ENCODE peak calls at places on chromosomes 5 and 9, in six cellular contexts. K is kidney, N is dorsolateral prefrontal cortex, S is uterus, Q is neuronal stem cell, D is breast epithelium. H is an unnamed sample.

GRCh38 chr9:136969150-136969549 is 8.2 kb upstream of the PTGDS start:
- DNase-seq in K (no peak), N (no peak), S (no peak), Q (no peak), D (no peak), H (no peak)

GRCh38 chr5:67530609-67531255 is 334.1 kb upstream of the CD180 start:
- DNase-seq in K (no peak), N (no peak), S (no peak), Q (no peak), D (no peak), H (no peak)

GRCh38 chr5:100900796-100901731 is 2.0 kb downstream of the ST8SIA4 start:
- DNase-seq in K (peak; percentile 92), N (no peak), S (peak; percentile 26), Q (peak; percentile 56), D (peak; percentile 53), H (peak; percentile 79)

GRCh38 chr9:16704096-16704488 is 166.4 kb downstream of the BNC2 start:
- DNase-seq in K (no peak), N (no peak), S (no peak), Q (no peak), D (no peak), H (no peak)

GRCh38 chr9:29685531-29685930 is 2112.2 kb upstream of the C9orf72 start:
- DNase-seq in K (no peak), N (no peak), S (no peak), Q (no peak), D (no peak), H (no peak)

GRCh38 chr5:31413030-31413812 is 118.7 kb downstream of the DROSHA start:
- DNase-seq in K (no peak), N (no peak), S (no peak), Q (no peak), D (no peak), H (no peak)

GRCh38 chr9:128705051-128705965 is 3.0 kb downstream of the PKN3 start:
- DNase-seq in K (peak; percentile 66), N (peak; percentile 41), S (no peak), Q (no peak), D (no peak), H (peak; percentile 50)

GRCh38 chr9:71663931-71664459 is 104.3 kb downstream of the CEMIP2 start:
- DNase-seq in K (no peak), N (no peak), S (no peak), Q (peak; percentile 9), D (no peak), H (no peak)

GRCh38 chr5:84724683-84725082 is 340.0 kb upstream of the EDIL3 start:
- DNase-seq in K (no peak), N (no peak), S (no peak), Q (no peak), D (no peak), H (no peak)

GRCh38 chr5:139268364-139269202 is 25.0 kb upstream of the MATR3 start:
- DNase-seq in K (no peak), N (peak; percentile 53), S (no peak), Q (no peak), D (no peak), H (no peak)

GRCh38 chr9:79134654-79135053 is 437.1 kb upstream of the TLE4 start:
- DNase-seq in K (no peak), N (no peak), S (no peak), Q (peak; percentile 31), D (no peak), H (no peak)

GRCh38 chr5:33994845-33995244 is 10.4 kb upstream of the SLC45A2 start:
- DNase-seq in K (no peak), N (no peak), S (no peak), Q (no peak), D (no peak), H (no peak)

GRCh38 chr5:122112733-122113558 is 16.4 kb upstream of the ZNF474 start:
- DNase-seq in K (no peak), N (no peak), S (no peak), Q (no peak), D (no peak), H (no peak)

GRCh38 chr5:124645396-124645795 is 101.0 kb downstream of the ZNF608 start:
- DNase-seq in K (no peak), N (no peak), S (no peak), Q (no peak), D (no peak), H (no peak)

GRCh38 chr5:15285901-15286583 is 213.9 kb upstream of the FBXL7 start:
- DNase-seq in K (no peak), N (no peak), S (no peak), Q (no peak), D (no peak), H (no peak)

GRCh38 chr5:561408-561807 is 37.2 kb upstream of the SLC9A3 start:
- DNase-seq in K (peak; percentile 46), N (no peak), S (no peak), Q (no peak), D (no peak), H (peak; percentile 41)

GRCh38 chr9:113580041-113580953 is 116.8 kb downstream of the RGS3 start:
- DNase-seq in K (peak; percentile 95), N (no peak), S (no peak), Q (no peak), D (peak; percentile 93), H (peak; percentile 84)

GRCh38 chr5:68046445-68046844 is 169.1 kb upstream of the PIK3R1 start:
- DNase-seq in K (no peak), N (no peak), S (no peak), Q (no peak), D (no peak), H (no peak)

GRCh38 chr5:16392718-16393117 is 72.9 kb downstream of the ZNF622 start:
- DNase-seq in K (no peak), N (no peak), S (no peak), Q (no peak), D (no peak), H (no peak)

GRCh38 chr5:172641359-172642045 is 439 bp downstream of the NEURL1B start:
- DNase-seq in K (peak; percentile 77), N (no peak), S (peak; percentile 62), Q (peak; percentile 51), D (no peak), H (peak; percentile 74)

GRCh38 chr5:981466-981865 is 27.1 kb upstream of the NKD2 start:
- DNase-seq in K (no peak), N (no peak), S (no peak), Q (no peak), D (no peak), H (peak; percentile 70)

GRCh38 chr5:39161578-39161977 is 57.8 kb downstream of the FYB1 start:
- DNase-seq in K (no peak), N (no peak), S (no peak), Q (no peak), D (no peak), H (no peak)

GRCh38 chr9:91426123-91426745 is 2.6 kb upstream of the NFIL3 start:
- DNase-seq in K (no peak), N (no peak), S (no peak), Q (no peak), D (no peak), H (no peak)

DNA sequence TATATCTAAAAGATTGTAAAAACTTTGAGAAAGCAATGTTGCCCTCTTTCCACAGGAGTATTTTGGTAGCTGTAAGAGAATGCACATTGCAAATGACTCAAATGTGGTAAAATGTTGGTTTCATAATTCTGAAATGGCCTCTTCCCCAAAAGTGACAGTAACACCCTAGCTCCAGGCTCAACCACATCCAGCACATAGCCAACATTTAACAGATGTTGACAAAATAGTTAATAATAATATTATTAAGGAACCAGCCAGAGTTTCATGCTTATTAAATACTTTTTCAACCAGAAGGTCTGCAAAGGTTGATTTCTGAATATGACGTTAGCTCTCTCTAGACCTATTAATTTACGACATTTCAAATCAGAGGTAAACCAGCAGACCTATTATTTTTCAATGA is 1.3 kb downstream of the ANXA1 start:
- DNase-seq in K (no peak), N (no peak), S (no peak), Q (no peak), D (no peak), H (no peak)
- H3K4me3 ChIP-seq in K (peak overlapping the region; percentile 55), N (peak overlapping the region; percentile 15), S (peak overlapping the region; percentile 42), Q (no peak overlapping the region), D (peak overlapping the region; percentile 65), H (peak overlapping the region; percentile 18)

GRCh38 chr5:114360816-114361723 is 800 bp upstream of the KCNN2 start:
- DNase-seq in K (peak; percentile 76), N (no peak), S (peak; percentile 16), Q (peak; percentile 79), D (no peak), H (no peak)

GRCh38 chr5:114361724-114362196 is at the start of gene KCNN2:
- DNase-seq in K (peak; percentile 92), N (peak; percentile 82), S (peak; percentile 50), Q (peak; percentile 89), D (peak; percentile 81), H (peak; percentile 90)

GRCh38 chr5:114358329-114358728 is 3.5 kb upstream of the KCNN2 start:
- DNase-seq in K (no peak), N (no peak), S (no peak), Q (no peak), D (no peak), H (no peak)

GRCh38 chr5:114362197-114362976 is 517 bp downstream of the KCNN2 start:
- DNase-seq in K (peak; percentile 75), N (peak; percentile 52), S (no peak), Q (peak; percentile 75), D (no peak), H (no peak)

DNA sequence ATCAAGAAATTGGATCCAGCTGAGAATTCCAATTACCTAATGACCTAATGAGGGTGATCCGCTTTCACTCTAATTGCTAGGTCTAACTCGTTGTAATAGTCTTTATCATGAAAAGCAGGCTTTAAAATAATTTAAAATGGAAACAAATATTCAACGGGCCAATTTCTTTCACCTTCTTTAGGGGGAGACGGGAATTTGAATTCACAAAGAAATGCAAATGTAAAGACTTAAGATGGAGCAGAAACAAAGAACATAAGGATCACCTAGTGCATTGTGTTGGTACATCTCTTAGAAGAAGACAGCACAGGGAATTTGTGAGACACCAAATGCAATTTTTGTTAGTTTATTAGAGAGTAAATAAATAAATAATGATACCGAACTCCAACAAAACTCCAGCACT is 1.5 kb upstream of the KCNN2 start:
- DNase-seq in K (no peak), N (no peak), S (no peak), Q (no peak), D (no peak), H (no peak)
- H3K4me3 ChIP-seq in K (peak overlapping the region; percentile 59), N (peak overlapping the region; percentile 88), S (peak overlapping the region; percentile 42), Q (peak overlapping the region; percentile 79), D (peak overlapping the region; percentile 70), H (peak overlapping the region; percentile 77)

GRCh38 chr5:110687485-110687884 is 39.0 kb downstream of the TMEM232 start:
- DNase-seq in K (no peak), N (no peak), S (no peak), Q (no peak), D (no peak), H (no peak)
- H3K4me3 ChIP-seq in K (no peak overlapping the region), N (no peak overlapping the region), S (no peak overlapping the region), Q (no peak overlapping the region), D (no peak overlapping the region), H (no peak overlapping the region)

DNA sequence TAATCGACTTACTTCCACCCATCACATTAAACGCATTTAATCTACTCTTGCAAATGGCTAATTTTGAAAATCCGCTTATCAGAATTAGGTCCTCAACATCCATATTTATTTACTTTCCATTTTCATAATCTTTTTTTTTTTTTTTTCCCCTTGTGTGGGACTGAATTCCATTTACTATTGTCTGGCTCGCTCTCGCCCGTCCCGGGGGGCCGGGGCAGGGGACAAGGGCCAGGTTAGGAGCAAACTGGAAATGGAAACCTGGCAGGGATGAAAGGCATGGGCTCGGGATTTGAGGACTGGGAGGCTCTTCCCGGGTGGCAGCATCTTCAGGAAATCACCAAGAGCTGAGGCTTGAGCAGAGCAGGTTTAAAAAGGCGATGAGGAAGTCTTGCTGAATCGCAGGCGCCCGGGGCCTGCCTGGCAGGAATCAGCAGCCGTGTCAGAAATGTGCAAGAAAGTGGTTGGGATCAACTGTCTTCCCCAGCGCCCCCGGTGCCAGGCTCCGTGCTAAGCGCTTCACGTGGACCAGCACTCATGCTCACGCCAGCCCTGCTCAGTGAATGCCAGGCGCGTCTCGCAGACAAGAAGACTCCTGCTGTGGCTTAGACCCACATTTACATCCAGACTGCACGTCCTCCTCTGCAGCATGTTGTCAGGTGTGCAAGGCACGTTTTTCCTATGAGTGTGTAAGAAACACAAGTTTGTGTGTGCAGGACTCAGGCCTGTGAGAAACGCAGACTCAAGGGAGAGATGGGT is 66.4 kb upstream of the UNC5A start:
- DNase-seq in K (no peak), N (no peak), S (no peak), Q (no peak), D (peak; percentile 10), H (no peak)
- H3K4me3 ChIP-seq in K (no peak overlapping the region), N (peak overlapping the region; percentile 46), S (no peak overlapping the region), Q (peak overlapping the region; percentile 62), D (peak overlapping the region; percentile 52), H (no peak overlapping the region)

H was measured in sigmoid colon.